ENCODE peak calls at places on chromosomes 16 and 17, in six cellular contexts. A, T, J, E, B and P are unnamed samples.

GRCh38 chr17:50828508-50829170 is 6.7 kb upstream of the WFIKKN2 start:
- DNase-seq in B (no peak), T (no peak), J (no peak), E (no peak), A (no peak), P (no peak)

GRCh38 chr16:56715128-56715527 is 14.8 kb upstream of the NUP93 start:
- DNase-seq in B (no peak), J (no peak), T (no peak), A (no peak), E (no peak), P (no peak)

GRCh38 chr17:16129441-16129840 is 85.9 kb downstream of the NCOR1 start:
- DNase-seq in B (no peak), T (no peak), E (no peak), A (no peak), J (no peak), P (no peak)

GRCh38 chr17:41957058-41957868 is 9.3 kb upstream of the CNP start:
- DNase-seq in E (no peak), A (no peak), B (peak), T (no peak), J (peak), P (no peak)

GRCh38 chr16:50195756-50196155 is 42.6 kb downstream of the TENT4B start:
- DNase-seq in E (no peak), T (no peak), J (no peak), A (no peak), B (no peak), P (no peak)

GRCh38 chr17:39628655-39629493 is 2.1 kb downstream of the PPP1R1B start:
- DNase-seq in A (no peak), J (no peak), B (no peak), E (no peak), T (no peak), P (no peak)

GRCh38 chr17:49621420-49621819 is 45.7 kb downstream of the NXPH3 start:
- DNase-seq in T (no peak), B (no peak), A (no peak), J (no peak), E (no peak), P (no peak)

GRCh38 chr16:76653390-76654026 is 376.3 kb downstream of the CNTNAP4 start:
- DNase-seq in B (peak), A (no peak), J (peak), T (peak), E (no peak), P (no peak)

GRCh38 chr17:49515196-49515770 is 20.2 kb downstream of the NGFR start:
- DNase-seq in A (peak), J (peak), T (peak), B (peak), E (no peak), P (peak)